ENCODE peak calls at places on chromosomes 5 and 9, in seven cellular contexts. One of them, this sample, is unnamed.

GRCh38 chr5:13477118-13477737 is 467.3 kb downstream of the DNAH5 start:
- DNase-seq in fibroblast of the conjunctiva: peak; percentile 33
- DNase-seq in activated B cell treated with CpG ODN at 0.5 μM for 24 hours: no peak
- DNase-seq in H54: peak; percentile 23
- DNase-seq in left colon: no peak
- DNase-seq in uterus: no peak
- DNase-seq in neural crest cell: no peak
- DNase-seq in this sample: no peak

GRCh38 chr5:137666901-137667300 is 69.0 kb downstream of the KLHL3 start:
- DNase-seq in fibroblast of the conjunctiva: no peak
- DNase-seq in activated B cell treated with CpG ODN at 0.5 μM for 24 hours: no peak
- DNase-seq in H54: no peak
- DNase-seq in left colon: no peak
- DNase-seq in uterus: no peak
- DNase-seq in neural crest cell: no peak
- DNase-seq in this sample: no peak

GRCh38 chr5:54807421-54807820 is 178.0 kb downstream of the ESM1 start:
- DNase-seq in fibroblast of the conjunctiva: no peak
- DNase-seq in activated B cell treated with CpG ODN at 0.5 μM for 24 hours: no peak
- DNase-seq in H54: peak; percentile 42
- DNase-seq in left colon: no peak
- DNase-seq in uterus: no peak
- DNase-seq in neural crest cell: no peak
- DNase-seq in this sample: no peak

GRCh38 chr9:38160613-38161215 is 91.7 kb upstream of the SHB start:
- DNase-seq in fibroblast of the conjunctiva: peak; percentile 18
- DNase-seq in activated B cell treated with CpG ODN at 0.5 μM for 24 hours: peak; percentile 25
- DNase-seq in H54: peak; percentile 31
- DNase-seq in left colon: peak; percentile 46
- DNase-seq in uterus: peak; percentile 43
- DNase-seq in neural crest cell: peak; percentile 79
- DNase-seq in this sample: peak; percentile 91

GRCh38 chr9:5518061-5518936 is 8.0 kb downstream of the PDCD1LG2 start:
- DNase-seq in fibroblast of the conjunctiva: no peak
- DNase-seq in activated B cell treated with CpG ODN at 0.5 μM for 24 hours: no peak
- DNase-seq in H54: no peak
- DNase-seq in left colon: no peak
- DNase-seq in uterus: no peak
- DNase-seq in neural crest cell: no peak
- DNase-seq in this sample: no peak

GRCh38 chr5:38641003-38641402 is 84.6 kb upstream of the LIFR start:
- DNase-seq in fibroblast of the conjunctiva: no peak
- DNase-seq in activated B cell treated with CpG ODN at 0.5 μM for 24 hours: no peak
- DNase-seq in H54: no peak
- DNase-seq in left colon: no peak
- DNase-seq in uterus: no peak
- DNase-seq in neural crest cell: no peak
- DNase-seq in this sample: no peak

GRCh38 chr9:81374881-81375280 is 314.5 kb downstream of the TLE1 start:
- DNase-seq in fibroblast of the conjunctiva: no peak
- DNase-seq in activated B cell treated with CpG ODN at 0.5 μM for 24 hours: no peak
- DNase-seq in H54: no peak
- DNase-seq in left colon: no peak
- DNase-seq in uterus: no peak
- DNase-seq in neural crest cell: no peak
- DNase-seq in this sample: no peak

GRCh38 chr5:61802456-61802855 is 470.4 kb downstream of the ZSWIM6 start:
- DNase-seq in fibroblast of the conjunctiva: no peak
- DNase-seq in activated B cell treated with CpG ODN at 0.5 μM for 24 hours: no peak
- DNase-seq in H54: no peak
- DNase-seq in left colon: no peak
- DNase-seq in uterus: no peak
- DNase-seq in neural crest cell: no peak
- DNase-seq in this sample: no peak

This sample was measured in HAP-1.